ENCODE peak calls at places on chromosomes 12 and 14, in six cellular contexts. L is fibroblast of pulmonary artery, D is H9, P is brain microvascular endothelial cell, O is BE2C, U is gastrocnemius medialis. W is an unnamed sample.

GRCh38 chr12:122842505-122843405 is 7.5 kb downstream of the HIP1R start:
- DNase-seq in L (no peak), O (no peak), U (no peak), D (peak; percentile 44), P (no peak), W (no peak)

GRCh38 chr12:76374395-76375020 is 26.3 kb upstream of the BBS10 start:
- DNase-seq in D (no peak), O (no peak), U (no peak), L (no peak), P (no peak), W (no peak)

GRCh38 chr12:112584266-112584722 is 165.5 kb downstream of the PTPN11 start:
- DNase-seq in U (no peak), L (no peak), P (no peak), D (peak; percentile 88), O (peak; percentile 53), W (no peak)

GRCh38 chr12:113697646-113698504 is 226.2 kb upstream of the LHX5 start:
- DNase-seq in U (no peak), L (no peak), O (no peak), P (no peak), D (peak; percentile 62), W (no peak)

GRCh38 chr14:35332517-35333346 is 40.5 kb downstream of the PSMA6 start:
- DNase-seq in D (no peak), U (no peak), L (peak; percentile 41), O (no peak), P (no peak), W (no peak)

GRCh38 chr12:63206494-63206893 is 55.5 kb upstream of the AVPR1A start:
- DNase-seq in D (no peak), O (no peak), L (no peak), P (no peak), U (no peak), W (no peak)

GRCh38 chr14:32136027-32136825 is 59.1 kb downstream of the ARHGAP5 start:
- DNase-seq in P (no peak), U (no peak), O (no peak), D (no peak), L (no peak), W (no peak)

GRCh38 chr12:15206831-15207394 is 14.3 kb downstream of the RERG start:
- DNase-seq in U (no peak), D (no peak), O (no peak), L (no peak), P (no peak), W (no peak)

GRCh38 chr14:94081386-94081820 is 293 bp downstream of the IFI27L1 start:
- DNase-seq in D (no peak), O (no peak), L (no peak), U (no peak), P (no peak), W (no peak)

GRCh38 chr12:118033902-118034301 is 17.4 kb downstream of the RFC5 start:
- DNase-seq in U (no peak), P (no peak), O (no peak), L (no peak), D (no peak), W (no peak)

GRCh38 chr12:110809149-110809548 is 37.6 kb upstream of the CCDC63 start:
- DNase-seq in U (no peak), O (no peak), P (no peak), L (no peak), D (no peak), W (no peak)

GRCh38 chr12:67827820-67828383 is 161.3 kb upstream of the IFNG-AS1 start:
- DNase-seq in P (peak; percentile 98), O (no peak), D (no peak), L (peak; percentile 90), U (peak; percentile 59), W (no peak)

GRCh38 chr14:50954811-50955372 is 10.6 kb upstream of the PYGL start:
- DNase-seq in P (peak; percentile 61), L (peak; percentile 83), O (no peak), U (no peak), D (no peak), W (no peak)

GRCh38 chr12:60205500-60205899 is 609.7 kb downstream of the SLC16A7 start:
- DNase-seq in P (no peak), D (no peak), U (no peak), L (peak; percentile 63), O (no peak), W (no peak)

GRCh38 chr14:105093426-105094192 is 28.4 kb upstream of the GPR132 start:
- DNase-seq in U (no peak), D (peak; percentile 92), P (peak; percentile 54), O (peak; percentile 72), L (peak; percentile 75), W (peak; percentile 61)
- TF ChIP-seq CTCF in U (no peak), D (peak; percentile 81), P (peak; percentile 59), O (peak; percentile 52), L (peak; percentile 38), W (peak; percentile 20)

GRCh38 chr14:55799523-55800095 is 219.6 kb downstream of the KTN1 start:
- DNase-seq in D (no peak), U (no peak), P (no peak), L (no peak), O (no peak), W (no peak)
- TF ChIP-seq CTCF in D (no peak), U (no peak), P (no peak), L (no peak), O (no peak), W (no peak)

GRCh38 chr14:88233915-88234314 is 89.2 kb downstream of the KCNK10 start:
- DNase-seq in D (peak; percentile 61), L (peak; percentile 9), U (no peak), O (peak; percentile 36), P (no peak), W (no peak)
- TF ChIP-seq CTCF in D (peak; percentile 71), L (peak; percentile 19), U (no peak), O (peak; percentile 66), P (peak; percentile 10), W (no peak)

GRCh38 chr14:100106260-100106659 is 41.0 kb downstream of the EVL start:
- DNase-seq in P (no peak), O (no peak), U (no peak), D (no peak), L (no peak), W (no peak)
- TF ChIP-seq CTCF in P (peak; percentile 18), O (no peak), U (no peak), D (no peak), L (no peak), W (no peak)

GRCh38 chr12:32944195-32944594 is 47.6 kb upstream of the PKP2 start:
- DNase-seq in L (no peak), P (no peak), D (no peak), O (no peak), U (no peak), W (no peak)

GRCh38 chr12:32949815-32950214 is 53.2 kb upstream of the PKP2 start:
- DNase-seq in L (no peak), D (no peak), U (no peak), O (no peak), P (no peak), W (no peak)

GRCh38 chr12:32946504-32947131 is 50.0 kb upstream of the PKP2 start:
- DNase-seq in O (no peak), U (no peak), D (no peak), P (no peak), L (no peak), W (no peak)

GRCh38 chr12:32947203-32947795 is 50.7 kb upstream of the PKP2 start:
- DNase-seq in U (no peak), P (no peak), O (no peak), L (peak; percentile 31), D (no peak), W (no peak)
- TF ChIP-seq CTCF in U (no peak), P (no peak), O (peak; percentile 26), L (no peak), D (peak; percentile 62), W (no peak)

GRCh38 chr12:55715833-55716581 is at the start of gene BLOC1S1:
- DNase-seq in P (peak; percentile 71), L (peak; percentile 94), D (peak; percentile 96), O (peak; percentile 94), U (peak; percentile 96), W (peak; percentile 91)
- TF ChIP-seq CTCF in P (no peak), L (no peak), D (no peak), O (no peak), U (peak; percentile 58), W (no peak)

GRCh38 chr14:61397607-61398006 is 76.2 kb downstream of the PRKCH start:
- DNase-seq in O (no peak), U (no peak), P (no peak), L (no peak), D (no peak), W (no peak)
- TF ChIP-seq CTCF in O (no peak), U (no peak), P (no peak), L (no peak), D (no peak), W (no peak)